ENCODE peak calls at places on chromosomes 7 and 10, in five cellular contexts. One of them, this sample, is unnamed.
A peak's percentile ranks its signal among the peaks of the same experiment; 100 is the strongest.

GRCh38 chr7:74455933-74456332 is 2.2 kb downstream of the GTF2IRD1 start:
- DNase-seq in CD8-positive, alpha-beta T cell: no peak
- DNase-seq in activated gamma-delta T cell treated with anti-CD3 and anti-CD28 coated beads, Interleukin-2, amount 50 U/mL, for 16 hours: no peak
- DNase-seq in NCI-H1105: no peak
- DNase-seq in cardiac fibroblast: peak; percentile 46
- DNase-seq in this sample: no peak

GRCh38 chr7:1569016-1569415 is 816 bp downstream of the PSMG3 start:
- DNase-seq in CD8-positive, alpha-beta T cell: no peak
- DNase-seq in activated gamma-delta T cell treated with anti-CD3 and anti-CD28 coated beads, Interleukin-2, amount 50 U/mL, for 16 hours: no peak
- DNase-seq in NCI-H1105: no peak
- DNase-seq in cardiac fibroblast: peak; percentile 21
- DNase-seq in this sample: peak; percentile 83

GRCh38 chr10:38127812-38128211 is 33.7 kb downstream of the ZNF37A start:
- DNase-seq in activated gamma-delta T cell treated with anti-CD3 and anti-CD28 coated beads, Interleukin-2, amount 50 U/mL, for 16 hours: no peak
- DNase-seq in CD8-positive, alpha-beta T cell: no peak
- DNase-seq in NCI-H1105: no peak
- DNase-seq in cardiac fibroblast: no peak
- DNase-seq in this sample: no peak

GRCh38 chr10:69179089-69179742 is 818 bp upstream of the SUPV3L1 start:
- DNase-seq in NCI-H1105: no peak
- DNase-seq in cardiac fibroblast: no peak
- DNase-seq in activated gamma-delta T cell treated with anti-CD3 and anti-CD28 coated beads, Interleukin-2, amount 50 U/mL, for 16 hours: peak; percentile 12
- DNase-seq in CD8-positive, alpha-beta T cell: peak; percentile 3
- DNase-seq in this sample: no peak

GRCh38 chr7:145916776-145917175 is 199.8 kb upstream of the CNTNAP2 start:
- DNase-seq in CD8-positive, alpha-beta T cell: no peak
- DNase-seq in cardiac fibroblast: no peak
- DNase-seq in NCI-H1105: no peak
- DNase-seq in activated gamma-delta T cell treated with anti-CD3 and anti-CD28 coated beads, Interleukin-2, amount 50 U/mL, for 16 hours: no peak
- DNase-seq in this sample: no peak

GRCh38 chr10:43888551-43888950 is 239.9 kb upstream of the ZNF32 start:
- DNase-seq in cardiac fibroblast: peak; percentile 81
- DNase-seq in CD8-positive, alpha-beta T cell: no peak
- DNase-seq in NCI-H1105: no peak
- DNase-seq in activated gamma-delta T cell treated with anti-CD3 and anti-CD28 coated beads, Interleukin-2, amount 50 U/mL, for 16 hours: no peak
- DNase-seq in this sample: no peak

GRCh38 chr10:30529373-30529998 is 95.5 kb downstream of the MAP3K8 start:
- DNase-seq in NCI-H1105: no peak
- DNase-seq in cardiac fibroblast: no peak
- DNase-seq in activated gamma-delta T cell treated with anti-CD3 and anti-CD28 coated beads, Interleukin-2, amount 50 U/mL, for 16 hours: peak; percentile 62
- DNase-seq in CD8-positive, alpha-beta T cell: peak; percentile 64
- DNase-seq in this sample: no peak

GRCh38 chr10:100357073-100357858 is 10.2 kb downstream of the SCD start:
- DNase-seq in activated gamma-delta T cell treated with anti-CD3 and anti-CD28 coated beads, Interleukin-2, amount 50 U/mL, for 16 hours: no peak
- DNase-seq in CD8-positive, alpha-beta T cell: no peak
- DNase-seq in NCI-H1105: no peak
- DNase-seq in cardiac fibroblast: no peak
- DNase-seq in this sample: no peak

GRCh38 chr7:116872026-116872425 is 9.6 kb downstream of the CAPZA2 start:
- DNase-seq in activated gamma-delta T cell treated with anti-CD3 and anti-CD28 coated beads, Interleukin-2, amount 50 U/mL, for 16 hours: no peak
- DNase-seq in CD8-positive, alpha-beta T cell: no peak
- DNase-seq in NCI-H1105: no peak
- DNase-seq in cardiac fibroblast: peak; percentile 49
- DNase-seq in this sample: no peak

GRCh38 chr7:74477188-74477587 is 23.5 kb downstream of the GTF2IRD1 start:
- DNase-seq in CD8-positive, alpha-beta T cell: no peak
- DNase-seq in activated gamma-delta T cell treated with anti-CD3 and anti-CD28 coated beads, Interleukin-2, amount 50 U/mL, for 16 hours: no peak
- DNase-seq in NCI-H1105: no peak
- DNase-seq in cardiac fibroblast: no peak
- DNase-seq in this sample: no peak

GRCh38 chr7:128168667-128169210 is 72.3 kb upstream of the LEP start:
- DNase-seq in cardiac fibroblast: peak; percentile 19
- DNase-seq in NCI-H1105: no peak
- DNase-seq in CD8-positive, alpha-beta T cell: no peak
- DNase-seq in activated gamma-delta T cell treated with anti-CD3 and anti-CD28 coated beads, Interleukin-2, amount 50 U/mL, for 16 hours: no peak
- DNase-seq in this sample: no peak

GRCh38 chr7:44658979-44659378 is 52.6 kb downstream of the OGDH start:
- DNase-seq in cardiac fibroblast: no peak
- DNase-seq in NCI-H1105: no peak
- DNase-seq in activated gamma-delta T cell treated with anti-CD3 and anti-CD28 coated beads, Interleukin-2, amount 50 U/mL, for 16 hours: no peak
- DNase-seq in CD8-positive, alpha-beta T cell: no peak
- DNase-seq in this sample: no peak

GRCh38 chr7:50037106-50037505 is 55.9 kb downstream of the ZPBP start:
- DNase-seq in NCI-H1105: no peak
- DNase-seq in cardiac fibroblast: no peak
- DNase-seq in CD8-positive, alpha-beta T cell: no peak
- DNase-seq in activated gamma-delta T cell treated with anti-CD3 and anti-CD28 coated beads, Interleukin-2, amount 50 U/mL, for 16 hours: no peak
- DNase-seq in this sample: no peak

GRCh38 chr10:26439436-26440090 is 1.4 kb downstream of the APBB1IP start:
- DNase-seq in cardiac fibroblast: no peak
- DNase-seq in activated gamma-delta T cell treated with anti-CD3 and anti-CD28 coated beads, Interleukin-2, amount 50 U/mL, for 16 hours: no peak
- DNase-seq in CD8-positive, alpha-beta T cell: no peak
- DNase-seq in NCI-H1105: no peak
- DNase-seq in this sample: no peak

GRCh38 chr7:98409843-98410242 is 9.0 kb upstream of the BAIAP2L1 start:
- DNase-seq in cardiac fibroblast: no peak
- DNase-seq in NCI-H1105: no peak
- DNase-seq in CD8-positive, alpha-beta T cell: no peak
- DNase-seq in activated gamma-delta T cell treated with anti-CD3 and anti-CD28 coated beads, Interleukin-2, amount 50 U/mL, for 16 hours: no peak
- DNase-seq in this sample: no peak

GRCh38 chr10:116076616-116077015 is 196.4 kb downstream of the GFRA1 start:
- DNase-seq in activated gamma-delta T cell treated with anti-CD3 and anti-CD28 coated beads, Interleukin-2, amount 50 U/mL, for 16 hours: no peak
- DNase-seq in NCI-H1105: no peak
- DNase-seq in CD8-positive, alpha-beta T cell: no peak
- DNase-seq in cardiac fibroblast: no peak
- DNase-seq in this sample: no peak

GRCh38 chr7:105304040-105304895 is 84.5 kb downstream of the SRPK2 start:
- DNase-seq in CD8-positive, alpha-beta T cell: no peak
- DNase-seq in activated gamma-delta T cell treated with anti-CD3 and anti-CD28 coated beads, Interleukin-2, amount 50 U/mL, for 16 hours: no peak
- DNase-seq in cardiac fibroblast: peak; percentile 43
- DNase-seq in NCI-H1105: peak; percentile 23
- DNase-seq in this sample: no peak

GRCh38 chr7:136114966-136115762 is 138.0 kb upstream of the MTPN start:
- DNase-seq in CD8-positive, alpha-beta T cell: peak; percentile 8
- DNase-seq in NCI-H1105: peak; percentile 43
- DNase-seq in activated gamma-delta T cell treated with anti-CD3 and anti-CD28 coated beads, Interleukin-2, amount 50 U/mL, for 16 hours: no peak
- DNase-seq in cardiac fibroblast: peak; percentile 61
- DNase-seq in this sample: peak; percentile 23

GRCh38 chr10:22714524-22715289 is at the start of gene PIP4K2A:
- DNase-seq in cardiac fibroblast: peak; percentile 86
- DNase-seq in NCI-H1105: peak; percentile 17
- DNase-seq in activated gamma-delta T cell treated with anti-CD3 and anti-CD28 coated beads, Interleukin-2, amount 50 U/mL, for 16 hours: peak; percentile 55
- DNase-seq in CD8-positive, alpha-beta T cell: peak; percentile 70
- DNase-seq in this sample: peak; percentile 61

GRCh38 chr7:37536706-37537105 is 88.0 kb upstream of the ELMO1 start:
- DNase-seq in cardiac fibroblast: no peak
- DNase-seq in CD8-positive, alpha-beta T cell: no peak
- DNase-seq in activated gamma-delta T cell treated with anti-CD3 and anti-CD28 coated beads, Interleukin-2, amount 50 U/mL, for 16 hours: no peak
- DNase-seq in NCI-H1105: no peak
- DNase-seq in this sample: no peak

GRCh38 chr10:43120948-43121290 is 17.3 kb upstream of the CSGALNACT2 start:
- DNase-seq in CD8-positive, alpha-beta T cell: peak; percentile 41
- DNase-seq in NCI-H1105: no peak
- DNase-seq in activated gamma-delta T cell treated with anti-CD3 and anti-CD28 coated beads, Interleukin-2, amount 50 U/mL, for 16 hours: peak; percentile 51
- DNase-seq in cardiac fibroblast: no peak
- DNase-seq in this sample: no peak

GRCh38 chr10:34780818-34781380 is 34.2 kb downstream of the PARD3 start:
- DNase-seq in activated gamma-delta T cell treated with anti-CD3 and anti-CD28 coated beads, Interleukin-2, amount 50 U/mL, for 16 hours: no peak
- DNase-seq in cardiac fibroblast: peak; percentile 73
- DNase-seq in NCI-H1105: no peak
- DNase-seq in CD8-positive, alpha-beta T cell: no peak
- DNase-seq in this sample: peak; percentile 83

GRCh38 chr10:70190581-70190980 is 20.3 kb upstream of the SAR1A start:
- DNase-seq in cardiac fibroblast: peak; percentile 48
- DNase-seq in NCI-H1105: no peak
- DNase-seq in activated gamma-delta T cell treated with anti-CD3 and anti-CD28 coated beads, Interleukin-2, amount 50 U/mL, for 16 hours: no peak
- DNase-seq in CD8-positive, alpha-beta T cell: no peak
- DNase-seq in this sample: no peak

GRCh38 chr7:116441534-116441933 is 58.0 kb upstream of the CAV2 start:
- DNase-seq in NCI-H1105: no peak
- DNase-seq in activated gamma-delta T cell treated with anti-CD3 and anti-CD28 coated beads, Interleukin-2, amount 50 U/mL, for 16 hours: no peak
- DNase-seq in CD8-positive, alpha-beta T cell: no peak
- DNase-seq in cardiac fibroblast: peak; percentile 72
- DNase-seq in this sample: no peak

GRCh38 chr7:44893710-44894135 is 8.4 kb upstream of the PURB start:
- DNase-seq in activated gamma-delta T cell treated with anti-CD3 and anti-CD28 coated beads, Interleukin-2, amount 50 U/mL, for 16 hours: no peak
- DNase-seq in cardiac fibroblast: no peak
- DNase-seq in CD8-positive, alpha-beta T cell: no peak
- DNase-seq in NCI-H1105: no peak
- DNase-seq in this sample: no peak

GRCh38 chr7:130096243-130096827 is 26.0 kb downstream of the KLHDC10 start:
- DNase-seq in CD8-positive, alpha-beta T cell: no peak
- DNase-seq in NCI-H1105: peak; percentile 11
- DNase-seq in cardiac fibroblast: no peak
- DNase-seq in activated gamma-delta T cell treated with anti-CD3 and anti-CD28 coated beads, Interleukin-2, amount 50 U/mL, for 16 hours: no peak
- DNase-seq in this sample: no peak